ENCODE peak calls at places on chromosomes 3 and 15, in five cellular contexts. S, W, A, C and O are unnamed samples.

GRCh38 chr15:44029940-44030568 is 165.0 kb downstream of the FRMD5 start:
- DNase-seq in W (no peak), A (no peak), S (no peak), C (peak; percentile 55), O (no peak)

GRCh38 chr3:70856414-70857162 is 544.1 kb upstream of the MDFIC2 start:
- DNase-seq in C (peak; percentile 41), W (no peak), S (no peak), A (no peak), O (no peak)

GRCh38 chr3:123292321-123293310 is 90.9 kb downstream of the SEC22A start:
- DNase-seq in S (no peak), A (no peak), C (no peak), W (peak; percentile 16), O (no peak)

GRCh38 chr3:126370055-126370454 is 12.8 kb upstream of the KLF15 start:
- DNase-seq in W (no peak), S (no peak), C (no peak), A (no peak), O (no peak)

GRCh38 chr3:159077860-159078259 is 276.0 kb downstream of the MFSD1 start:
- DNase-seq in S (no peak), W (no peak), C (peak; percentile 96), A (no peak), O (no peak)

GRCh38 chr15:100934735-100935134 is 15.6 kb downstream of the LRRK1 start:
- DNase-seq in A (no peak), W (no peak), S (no peak), C (peak; percentile 50), O (no peak)

GRCh38 chr15:85770014-85770721 is 24.6 kb downstream of the KLHL25 start:
- DNase-seq in W (no peak), C (no peak), S (no peak), A (no peak), O (no peak)

GRCh38 chr3:184777566-184778356 is 34.2 kb upstream of the VPS8 start:
- DNase-seq in A (peak; percentile 95), C (peak; percentile 90), S (peak; percentile 58), W (peak; percentile 96), O (peak; percentile 84)

GRCh38 chr3:51371943-51372557 is 13.0 kb upstream of the MANF start:
- DNase-seq in W (peak; percentile 78), A (peak; percentile 67), C (peak; percentile 63), S (no peak), O (peak; percentile 68)

GRCh38 chr15:38084289-38084688 is 149.8 kb downstream of the TMCO5A start:
- DNase-seq in A (no peak), C (peak; percentile 52), S (no peak), W (no peak), O (no peak)

GRCh38 chr15:82122754-82123400 is 77.1 kb upstream of the MEX3B start:
- DNase-seq in W (no peak), A (no peak), S (no peak), C (peak; percentile 96), O (no peak)

GRCh38 chr3:23099677-23100076 is 103.5 kb upstream of the UBE2E2 start:
- DNase-seq in C (no peak), A (no peak), W (no peak), S (no peak), O (no peak)

GRCh38 chr3:69723389-69723788 is 15.9 kb upstream of the MITF start:
- DNase-seq in A (no peak), S (no peak), C (peak; percentile 44), W (no peak), O (no peak)

GRCh38 chr3:54733079-54733478 is 194.8 kb downstream of the LRTM1 start:
- DNase-seq in C (no peak), W (peak; percentile 96), S (no peak), A (no peak), O (no peak)

GRCh38 chr15:39156636-39157255 is 424.1 kb upstream of the THBS1 start:
- DNase-seq in C (peak; percentile 47), A (no peak), W (no peak), S (no peak), O (no peak)

GRCh38 chr15:29107291-29107890 is 162.2 kb downstream of the NSMCE3 start:
- DNase-seq in W (no peak), C (no peak), S (no peak), A (no peak), O (no peak)

GRCh38 chr3:8552223-8552762 is 50.7 kb downstream of the LMCD1 start:
- DNase-seq in C (no peak), W (no peak), S (no peak), A (no peak), O (no peak)

GRCh38 chr3:50885491-50885890 is 210.8 kb downstream of the DOCK3 start:
- DNase-seq in A (no peak), W (peak; percentile 45), S (no peak), C (no peak), O (no peak)

GRCh38 chr15:28086175-28086703 is 12.9 kb downstream of the OCA2 start:
- DNase-seq in W (peak; percentile 72), A (peak; percentile 70), C (peak; percentile 49), S (no peak), O (peak; percentile 68)

GRCh38 chr3:27639271-27639670 is 82.9 kb downstream of the EOMES start:
- DNase-seq in A (no peak), W (no peak), C (no peak), S (no peak), O (no peak)

GRCh38 chr3:193910310-193910709 is 225.6 kb upstream of the HES1 start:
- DNase-seq in C (no peak), W (no peak), S (no peak), A (no peak), O (no peak)

GRCh38 chr3:11662392-11662990 is 18.8 kb upstream of the VGLL4 start:
- DNase-seq in C (peak; percentile 17), W (peak; percentile 22), S (no peak), A (no peak), O (no peak)

GRCh38 chr15:68387288-68388143 is 44.4 kb downstream of the ITGA11 start:
- DNase-seq in A (peak; percentile 2), S (no peak), C (no peak), W (no peak), O (no peak)

GRCh38 chr15:84818221-84819131 is 1.3 kb downstream of the ALPK3 start:
- DNase-seq in C (peak; percentile 33), A (no peak), S (no peak), W (peak; percentile 12), O (peak; percentile 66)

GRCh38 chr3:60399295-60399694 is 852.0 kb downstream of the FHIT start:
- DNase-seq in S (no peak), A (no peak), C (peak; percentile 8), W (no peak), O (no peak)

GRCh38 chr3:157376596-157377300 is 59.9 kb upstream of the PTX3 start:
- DNase-seq in S (no peak), C (no peak), A (no peak), W (no peak), O (no peak)

GRCh38 chr3:148737104-148737525 is 39.4 kb downstream of the AGTR1 start:
- DNase-seq in A (no peak), W (no peak), S (no peak), C (no peak), O (no peak)

GRCh38 chr3:189641776-189642175 is 10.6 kb downstream of the TP63 start:
- DNase-seq in C (no peak), S (no peak), W (no peak), A (no peak), O (no peak)

GRCh38 chr3:184361532-184361931 is at the start of the genes CLCN2 and POLR2H:
- DNase-seq in A (peak; percentile 57), S (no peak), C (peak; percentile 60), W (peak; percentile 75), O (peak; percentile 79)

GRCh38 chr15:60583946-60584345 is 105.0 kb upstream of the ICE2 start:
- DNase-seq in W (peak; percentile 18), C (no peak), A (no peak), S (no peak), O (no peak)

GRCh38 chr15:36757189-36757814 is 177.9 kb downstream of the CDIN1 start:
- DNase-seq in S (no peak), A (no peak), C (peak; percentile 54), W (no peak), O (no peak)

GRCh38 chr3:141237701-141238521 is 6.3 kb downstream of the PXYLP1 start:
- DNase-seq in A (no peak), W (no peak), C (peak; percentile 80), S (no peak), O (no peak)

GRCh38 chr15:71152542-71152941 is 37.3 kb downstream of the THSD4 start:
- DNase-seq in A (no peak), C (no peak), S (no peak), W (peak; percentile 28), O (no peak)

GRCh38 chr3:112074006-112074405 is 12.2 kb upstream of the C3orf52 start:
- DNase-seq in S (no peak), W (no peak), A (no peak), C (peak; percentile 68), O (no peak)

GRCh38 chr15:77580991-77581682 is 51.6 kb downstream of the LINGO1 start:
- DNase-seq in W (peak; percentile 88), C (no peak), A (no peak), S (no peak), O (no peak)

GRCh38 chr15:37518436-37518835 is 416.0 kb upstream of the TMCO5A start:
- DNase-seq in S (no peak), W (no peak), C (no peak), A (no peak), O (no peak)

GRCh38 chr3:74443102-74443501 is 171.4 kb downstream of the CNTN3 start:
- DNase-seq in C (no peak), W (no peak), A (no peak), S (no peak), O (no peak)

GRCh38 chr3:172102123-172102882 is 62.9 kb downstream of the FNDC3B start:
- DNase-seq in W (no peak), A (peak; percentile 43), C (no peak), S (no peak), O (no peak)

GRCh38 chr15:43463542-43463941 is 29.4 kb downstream of the TP53BP1 start:
- DNase-seq in S (no peak), W (no peak), C (no peak), A (no peak), O (no peak)